ENCODE peak calls at places on chromosomes 12 and 14, in five cellular contexts. One of them, this sample, is unnamed.

GRCh38 chr12:108838194-108839010 is 19.0 kb downstream of the SSH1 start:
- DNase-seq in mucosa of gallbladder: peak; percentile 81
- DNase-seq in ecto neural progenitor cell: no peak
- DNase-seq in stimulated activated CD8-positive, alpha-beta memory T cell treated with anti-CD3 and anti-CD28 coated beads, Interleukin-4, amount 100 ng/mL, for 1 hour: no peak
- DNase-seq in kidney epithelial cell: peak; percentile 100
- DNase-seq in this sample: peak; percentile 96

GRCh38 chr14:65229431-65230286 is 127.3 kb upstream of the MAX start:
- DNase-seq in kidney epithelial cell: no peak
- DNase-seq in mucosa of gallbladder: peak; percentile 54
- DNase-seq in stimulated activated CD8-positive, alpha-beta memory T cell treated with anti-CD3 and anti-CD28 coated beads, Interleukin-4, amount 100 ng/mL, for 1 hour: no peak
- DNase-seq in ecto neural progenitor cell: peak; percentile 76
- DNase-seq in this sample: no peak

GRCh38 chr12:76041406-76041805 is 9.8 kb upstream of the PHLDA1 start:
- DNase-seq in stimulated activated CD8-positive, alpha-beta memory T cell treated with anti-CD3 and anti-CD28 coated beads, Interleukin-4, amount 100 ng/mL, for 1 hour: no peak
- DNase-seq in ecto neural progenitor cell: no peak
- DNase-seq in kidney epithelial cell: no peak
- DNase-seq in mucosa of gallbladder: no peak
- DNase-seq in this sample: no peak

GRCh38 chr12:124352839-124353238 is 57.9 kb downstream of the RFLNA start:
- DNase-seq in mucosa of gallbladder: peak; percentile 66
- DNase-seq in stimulated activated CD8-positive, alpha-beta memory T cell treated with anti-CD3 and anti-CD28 coated beads, Interleukin-4, amount 100 ng/mL, for 1 hour: no peak
- DNase-seq in ecto neural progenitor cell: no peak
- DNase-seq in kidney epithelial cell: no peak
- DNase-seq in this sample: no peak

GRCh38 chr14:88518592-88519512 is 36.0 kb downstream of the PTPN21 start:
- DNase-seq in mucosa of gallbladder: no peak
- DNase-seq in stimulated activated CD8-positive, alpha-beta memory T cell treated with anti-CD3 and anti-CD28 coated beads, Interleukin-4, amount 100 ng/mL, for 1 hour: no peak
- DNase-seq in ecto neural progenitor cell: no peak
- DNase-seq in kidney epithelial cell: peak; percentile 35
- DNase-seq in this sample: no peak

GRCh38 chr14:103541944-103542544 is 13.0 kb downstream of the TRMT61A start:
- DNase-seq in stimulated activated CD8-positive, alpha-beta memory T cell treated with anti-CD3 and anti-CD28 coated beads, Interleukin-4, amount 100 ng/mL, for 1 hour: no peak
- DNase-seq in mucosa of gallbladder: no peak
- DNase-seq in kidney epithelial cell: no peak
- DNase-seq in ecto neural progenitor cell: no peak
- DNase-seq in this sample: no peak

GRCh38 chr12:85823436-85824179 is 12.6 kb downstream of the RASSF9 start:
- DNase-seq in ecto neural progenitor cell: no peak
- DNase-seq in stimulated activated CD8-positive, alpha-beta memory T cell treated with anti-CD3 and anti-CD28 coated beads, Interleukin-4, amount 100 ng/mL, for 1 hour: no peak
- DNase-seq in kidney epithelial cell: peak; percentile 49
- DNase-seq in mucosa of gallbladder: no peak
- DNase-seq in this sample: no peak

GRCh38 chr14:28243600-28243999 is 523.0 kb upstream of the FOXG1 start:
- DNase-seq in mucosa of gallbladder: no peak
- DNase-seq in ecto neural progenitor cell: no peak
- DNase-seq in stimulated activated CD8-positive, alpha-beta memory T cell treated with anti-CD3 and anti-CD28 coated beads, Interleukin-4, amount 100 ng/mL, for 1 hour: no peak
- DNase-seq in kidney epithelial cell: peak; percentile 2
- DNase-seq in this sample: no peak

GRCh38 chr14:22432348-22432976 is 156.6 kb downstream of the DAD1 start:
- DNase-seq in stimulated activated CD8-positive, alpha-beta memory T cell treated with anti-CD3 and anti-CD28 coated beads, Interleukin-4, amount 100 ng/mL, for 1 hour: no peak
- DNase-seq in mucosa of gallbladder: peak; percentile 79
- DNase-seq in kidney epithelial cell: peak; percentile 90
- DNase-seq in ecto neural progenitor cell: no peak
- DNase-seq in this sample: no peak

GRCh38 chr12:83320350-83320749 is 633.6 kb downstream of the TMTC2 start:
- DNase-seq in ecto neural progenitor cell: no peak
- DNase-seq in stimulated activated CD8-positive, alpha-beta memory T cell treated with anti-CD3 and anti-CD28 coated beads, Interleukin-4, amount 100 ng/mL, for 1 hour: no peak
- DNase-seq in kidney epithelial cell: no peak
- DNase-seq in mucosa of gallbladder: no peak
- DNase-seq in this sample: no peak

GRCh38 chr12:3454780-3455179 is 36.2 kb upstream of the PRMT8 start:
- DNase-seq in mucosa of gallbladder: no peak
- DNase-seq in stimulated activated CD8-positive, alpha-beta memory T cell treated with anti-CD3 and anti-CD28 coated beads, Interleukin-4, amount 100 ng/mL, for 1 hour: no peak
- DNase-seq in ecto neural progenitor cell: no peak
- DNase-seq in kidney epithelial cell: no peak
- DNase-seq in this sample: no peak

GRCh38 chr12:47725091-47725772 is at the start of gene ENDOU:
- DNase-seq in kidney epithelial cell: no peak
- DNase-seq in stimulated activated CD8-positive, alpha-beta memory T cell treated with anti-CD3 and anti-CD28 coated beads, Interleukin-4, amount 100 ng/mL, for 1 hour: no peak
- DNase-seq in mucosa of gallbladder: no peak
- DNase-seq in ecto neural progenitor cell: no peak
- DNase-seq in this sample: no peak

GRCh38 chr12:62882140-62882539 is 52.8 kb downstream of the PPM1H start:
- DNase-seq in ecto neural progenitor cell: no peak
- DNase-seq in stimulated activated CD8-positive, alpha-beta memory T cell treated with anti-CD3 and anti-CD28 coated beads, Interleukin-4, amount 100 ng/mL, for 1 hour: no peak
- DNase-seq in kidney epithelial cell: no peak
- DNase-seq in mucosa of gallbladder: no peak
- DNase-seq in this sample: no peak

GRCh38 chr14:68843471-68844209 is 50.8 kb upstream of the ZFP36L1 start:
- DNase-seq in ecto neural progenitor cell: peak; percentile 83
- DNase-seq in kidney epithelial cell: no peak
- DNase-seq in mucosa of gallbladder: peak; percentile 86
- DNase-seq in stimulated activated CD8-positive, alpha-beta memory T cell treated with anti-CD3 and anti-CD28 coated beads, Interleukin-4, amount 100 ng/mL, for 1 hour: peak; percentile 53
- DNase-seq in this sample: peak; percentile 96

GRCh38 chr12:85155791-85156190 is 119.6 kb downstream of the LRRIQ1 start:
- DNase-seq in kidney epithelial cell: no peak
- DNase-seq in ecto neural progenitor cell: no peak
- DNase-seq in mucosa of gallbladder: no peak
- DNase-seq in stimulated activated CD8-positive, alpha-beta memory T cell treated with anti-CD3 and anti-CD28 coated beads, Interleukin-4, amount 100 ng/mL, for 1 hour: no peak
- DNase-seq in this sample: no peak

GRCh38 chr12:26097046-26097878 is 27.6 kb downstream of the BHLHE41 start:
- DNase-seq in ecto neural progenitor cell: peak; percentile 78
- DNase-seq in mucosa of gallbladder: peak; percentile 72
- DNase-seq in kidney epithelial cell: no peak
- DNase-seq in stimulated activated CD8-positive, alpha-beta memory T cell treated with anti-CD3 and anti-CD28 coated beads, Interleukin-4, amount 100 ng/mL, for 1 hour: no peak
- DNase-seq in this sample: no peak

GRCh38 chr12:22684526-22685118 is 59.7 kb downstream of the ETNK1 start:
- DNase-seq in mucosa of gallbladder: no peak
- DNase-seq in kidney epithelial cell: no peak
- DNase-seq in stimulated activated CD8-positive, alpha-beta memory T cell treated with anti-CD3 and anti-CD28 coated beads, Interleukin-4, amount 100 ng/mL, for 1 hour: no peak
- DNase-seq in ecto neural progenitor cell: no peak
- DNase-seq in this sample: no peak

GRCh38 chr12:58915634-58916033 is 4.7 kb downstream of the LRIG3 start:
- DNase-seq in kidney epithelial cell: no peak
- DNase-seq in mucosa of gallbladder: peak; percentile 54
- DNase-seq in ecto neural progenitor cell: no peak
- DNase-seq in stimulated activated CD8-positive, alpha-beta memory T cell treated with anti-CD3 and anti-CD28 coated beads, Interleukin-4, amount 100 ng/mL, for 1 hour: no peak
- DNase-seq in this sample: no peak

GRCh38 chr14:69698572-69698971 is 68.4 kb upstream of the SRSF5 start:
- DNase-seq in kidney epithelial cell: no peak
- DNase-seq in mucosa of gallbladder: no peak
- DNase-seq in ecto neural progenitor cell: no peak
- DNase-seq in stimulated activated CD8-positive, alpha-beta memory T cell treated with anti-CD3 and anti-CD28 coated beads, Interleukin-4, amount 100 ng/mL, for 1 hour: no peak
- DNase-seq in this sample: no peak

GRCh38 chr12:106049105-106049504 is 89.6 kb downstream of the NUAK1 start:
- DNase-seq in stimulated activated CD8-positive, alpha-beta memory T cell treated with anti-CD3 and anti-CD28 coated beads, Interleukin-4, amount 100 ng/mL, for 1 hour: no peak
- DNase-seq in mucosa of gallbladder: no peak
- DNase-seq in kidney epithelial cell: no peak
- DNase-seq in ecto neural progenitor cell: peak; percentile 34
- DNase-seq in this sample: peak; percentile 79

GRCh38 chr12:49274396-49275069 is 9.7 kb downstream of the TUBA1C start:
- DNase-seq in ecto neural progenitor cell: no peak
- DNase-seq in stimulated activated CD8-positive, alpha-beta memory T cell treated with anti-CD3 and anti-CD28 coated beads, Interleukin-4, amount 100 ng/mL, for 1 hour: no peak
- DNase-seq in kidney epithelial cell: no peak
- DNase-seq in mucosa of gallbladder: no peak
- DNase-seq in this sample: no peak

GRCh38 chr12:110872100-110872499 is 25.3 kb downstream of the CCDC63 start:
- DNase-seq in kidney epithelial cell: no peak
- DNase-seq in ecto neural progenitor cell: no peak
- DNase-seq in stimulated activated CD8-positive, alpha-beta memory T cell treated with anti-CD3 and anti-CD28 coated beads, Interleukin-4, amount 100 ng/mL, for 1 hour: no peak
- DNase-seq in mucosa of gallbladder: no peak
- DNase-seq in this sample: no peak

GRCh38 chr12:74644681-74645080 is 107.0 kb downstream of the ATXN7L3B start:
- DNase-seq in kidney epithelial cell: no peak
- DNase-seq in ecto neural progenitor cell: no peak
- DNase-seq in stimulated activated CD8-positive, alpha-beta memory T cell treated with anti-CD3 and anti-CD28 coated beads, Interleukin-4, amount 100 ng/mL, for 1 hour: no peak
- DNase-seq in mucosa of gallbladder: no peak
- DNase-seq in this sample: no peak

GRCh38 chr12:7303230-7303629 is 642 bp upstream of the ACSM4 start:
- DNase-seq in ecto neural progenitor cell: no peak
- DNase-seq in kidney epithelial cell: no peak
- DNase-seq in mucosa of gallbladder: no peak
- DNase-seq in stimulated activated CD8-positive, alpha-beta memory T cell treated with anti-CD3 and anti-CD28 coated beads, Interleukin-4, amount 100 ng/mL, for 1 hour: no peak
- DNase-seq in this sample: no peak

GRCh38 chr12:53948650-53949593 is 5.8 kb upstream of the HOXC12 start:
- DNase-seq in kidney epithelial cell: no peak
- DNase-seq in ecto neural progenitor cell: no peak
- DNase-seq in stimulated activated CD8-positive, alpha-beta memory T cell treated with anti-CD3 and anti-CD28 coated beads, Interleukin-4, amount 100 ng/mL, for 1 hour: no peak
- DNase-seq in mucosa of gallbladder: no peak
- DNase-seq in this sample: no peak

GRCh38 chr12:6465467-6466183 is 4.9 kb downstream of the VAMP1 start:
- DNase-seq in kidney epithelial cell: no peak
- DNase-seq in stimulated activated CD8-positive, alpha-beta memory T cell treated with anti-CD3 and anti-CD28 coated beads, Interleukin-4, amount 100 ng/mL, for 1 hour: no peak
- DNase-seq in ecto neural progenitor cell: no peak
- DNase-seq in mucosa of gallbladder: peak; percentile 64
- DNase-seq in this sample: no peak

GRCh38 chr14:78403278-78403815 is 233.2 kb downstream of the NRXN3 start:
- DNase-seq in mucosa of gallbladder: no peak
- DNase-seq in kidney epithelial cell: peak; percentile 86
- DNase-seq in stimulated activated CD8-positive, alpha-beta memory T cell treated with anti-CD3 and anti-CD28 coated beads, Interleukin-4, amount 100 ng/mL, for 1 hour: no peak
- DNase-seq in ecto neural progenitor cell: no peak
- DNase-seq in this sample: peak; percentile 74

GRCh38 chr12:79420146-79420618 is 270.6 kb downstream of the PAWR start:
- DNase-seq in kidney epithelial cell: peak; percentile 73
- DNase-seq in ecto neural progenitor cell: no peak
- DNase-seq in mucosa of gallbladder: peak; percentile 27
- DNase-seq in stimulated activated CD8-positive, alpha-beta memory T cell treated with anti-CD3 and anti-CD28 coated beads, Interleukin-4, amount 100 ng/mL, for 1 hour: no peak
- DNase-seq in this sample: no peak

GRCh38 chr14:90388437-90388836 is 8.4 kb upstream of the CALM1 start:
- DNase-seq in stimulated activated CD8-positive, alpha-beta memory T cell treated with anti-CD3 and anti-CD28 coated beads, Interleukin-4, amount 100 ng/mL, for 1 hour: no peak
- DNase-seq in ecto neural progenitor cell: no peak
- DNase-seq in mucosa of gallbladder: peak; percentile 30
- DNase-seq in kidney epithelial cell: peak; percentile 82
- DNase-seq in this sample: no peak

GRCh38 chr12:90102957-90103652 is 394.5 kb upstream of the ATP2B1 start:
- DNase-seq in kidney epithelial cell: no peak
- DNase-seq in ecto neural progenitor cell: no peak
- DNase-seq in stimulated activated CD8-positive, alpha-beta memory T cell treated with anti-CD3 and anti-CD28 coated beads, Interleukin-4, amount 100 ng/mL, for 1 hour: no peak
- DNase-seq in mucosa of gallbladder: no peak
- DNase-seq in this sample: no peak

GRCh38 chr12:7642876-7643309 is 22.8 kb downstream of the APOBEC1 start:
- DNase-seq in ecto neural progenitor cell: peak; percentile 53
- DNase-seq in mucosa of gallbladder: no peak
- DNase-seq in stimulated activated CD8-positive, alpha-beta memory T cell treated with anti-CD3 and anti-CD28 coated beads, Interleukin-4, amount 100 ng/mL, for 1 hour: no peak
- DNase-seq in kidney epithelial cell: no peak
- DNase-seq in this sample: no peak

GRCh38 chr12:102740157-102741032 is 176.6 kb downstream of the PAH start:
- DNase-seq in mucosa of gallbladder: no peak
- DNase-seq in kidney epithelial cell: no peak
- DNase-seq in stimulated activated CD8-positive, alpha-beta memory T cell treated with anti-CD3 and anti-CD28 coated beads, Interleukin-4, amount 100 ng/mL, for 1 hour: no peak
- DNase-seq in ecto neural progenitor cell: no peak
- DNase-seq in this sample: no peak

GRCh38 chr14:20608383-20609095 is 17.4 kb upstream of the RNASE12 start:
- DNase-seq in kidney epithelial cell: no peak
- DNase-seq in ecto neural progenitor cell: no peak
- DNase-seq in mucosa of gallbladder: no peak
- DNase-seq in stimulated activated CD8-positive, alpha-beta memory T cell treated with anti-CD3 and anti-CD28 coated beads, Interleukin-4, amount 100 ng/mL, for 1 hour: no peak
- DNase-seq in this sample: no peak

GRCh38 chr14:106044949-106045596 is 518.7 kb downstream of the TMEM121 start:
- DNase-seq in ecto neural progenitor cell: no peak
- DNase-seq in mucosa of gallbladder: peak; percentile 50
- DNase-seq in kidney epithelial cell: no peak
- DNase-seq in stimulated activated CD8-positive, alpha-beta memory T cell treated with anti-CD3 and anti-CD28 coated beads, Interleukin-4, amount 100 ng/mL, for 1 hour: peak; percentile 56
- DNase-seq in this sample: no peak

This sample was measured in esophagus muscularis mucosa.